ENCODE peak calls at places on chromosomes 5 and 9, in seven cellular contexts. One of them, this sample, is unnamed.

GRCh38 chr5:96873469-96873868 is 2.8 kb upstream of the ERAP2 start:
- DNase-seq in H1: no peak
- DNase-seq in HepG2: no peak
- DNase-seq in K562: no peak
- DNase-seq in GM12892: no peak
- DNase-seq in GM12878: no peak
- DNase-seq in SK-N-SH: no peak
- DNase-seq in this sample: no peak

GRCh38 chr5:7742241-7742656 is 108.7 kb downstream of the CFAP90 start:
- DNase-seq in H1: no peak
- DNase-seq in HepG2: no peak
- DNase-seq in K562: no peak
- DNase-seq in GM12892: no peak
- DNase-seq in GM12878: no peak
- DNase-seq in SK-N-SH: no peak
- DNase-seq in this sample: no peak

GRCh38 chr9:2469681-2470141 is 151.9 kb upstream of the VLDLR start:
- DNase-seq in H1: no peak
- DNase-seq in HepG2: no peak
- DNase-seq in K562: no peak
- DNase-seq in GM12892: no peak
- DNase-seq in GM12878: peak
- DNase-seq in SK-N-SH: peak
- DNase-seq in this sample: no peak

GRCh38 chr9:136544549-136545064 is 1.2 kb downstream of the NOTCH1 start:
- DNase-seq in H1: no peak
- DNase-seq in HepG2: no peak
- DNase-seq in K562: peak
- DNase-seq in GM12892: peak
- DNase-seq in GM12878: no peak
- DNase-seq in SK-N-SH: peak
- DNase-seq in this sample: peak

GRCh38 chr9:114238471-114238870 is 83.1 kb downstream of the COL27A1 start:
- DNase-seq in H1: no peak
- DNase-seq in HepG2: no peak
- DNase-seq in K562: no peak
- DNase-seq in GM12892: no peak
- DNase-seq in GM12878: no peak
- DNase-seq in SK-N-SH: no peak
- DNase-seq in this sample: no peak

GRCh38 chr5:113060410-113061025 is 83.9 kb downstream of the DCP2 start:
- DNase-seq in H1: no peak
- DNase-seq in HepG2: no peak
- DNase-seq in K562: no peak
- DNase-seq in GM12892: no peak
- DNase-seq in GM12878: no peak
- DNase-seq in SK-N-SH: no peak
- DNase-seq in this sample: no peak

GRCh38 chr5:56064984-56065383 is 70.2 kb upstream of the IL6ST start:
- DNase-seq in H1: no peak
- DNase-seq in HepG2: no peak
- DNase-seq in K562: no peak
- DNase-seq in GM12892: no peak
- DNase-seq in GM12878: peak
- DNase-seq in SK-N-SH: no peak
- DNase-seq in this sample: no peak

GRCh38 chr9:130542457-130543228 is 36.7 kb upstream of the FUBP3 start:
- DNase-seq in H1: no peak
- DNase-seq in HepG2: no peak
- DNase-seq in K562: peak
- DNase-seq in GM12892: no peak
- DNase-seq in GM12878: no peak
- DNase-seq in SK-N-SH: no peak
- DNase-seq in this sample: no peak

GRCh38 chr9:112299514-112299913 is 33.9 kb downstream of the PTBP3 start:
- DNase-seq in H1: no peak
- DNase-seq in HepG2: peak
- DNase-seq in K562: no peak
- DNase-seq in GM12892: no peak
- DNase-seq in GM12878: no peak
- DNase-seq in SK-N-SH: no peak
- DNase-seq in this sample: no peak

GRCh38 chr9:73133921-73134407 is 17.7 kb upstream of the ANXA1 start:
- DNase-seq in H1: no peak
- DNase-seq in HepG2: no peak
- DNase-seq in K562: no peak
- DNase-seq in GM12892: no peak
- DNase-seq in GM12878: peak
- DNase-seq in SK-N-SH: no peak
- DNase-seq in this sample: no peak

GRCh38 chr5:165858118-165858517 is 2352.7 kb downstream of the MAT2B start:
- DNase-seq in H1: no peak
- DNase-seq in HepG2: no peak
- DNase-seq in K562: no peak
- DNase-seq in GM12892: no peak
- DNase-seq in GM12878: no peak
- DNase-seq in SK-N-SH: no peak
- DNase-seq in this sample: no peak

GRCh38 chr9:110321055-110321454 is 16.6 kb downstream of the TXNDC8 start:
- DNase-seq in H1: no peak
- DNase-seq in HepG2: no peak
- DNase-seq in K562: no peak
- DNase-seq in GM12892: no peak
- DNase-seq in GM12878: no peak
- DNase-seq in SK-N-SH: no peak
- DNase-seq in this sample: no peak

GRCh38 chr9:72315089-72315509 is 49.9 kb downstream of the ZFAND5 start:
- DNase-seq in H1: no peak
- DNase-seq in HepG2: no peak
- DNase-seq in K562: no peak
- DNase-seq in GM12892: no peak
- DNase-seq in GM12878: no peak
- DNase-seq in SK-N-SH: no peak
- DNase-seq in this sample: no peak

GRCh38 chr9:109801484-109801883 is 21.5 kb downstream of the PALM2AKAP2 start:
- DNase-seq in H1: no peak
- DNase-seq in HepG2: no peak
- DNase-seq in K562: no peak
- DNase-seq in GM12892: no peak
- DNase-seq in GM12878: no peak
- DNase-seq in SK-N-SH: no peak
- DNase-seq in this sample: no peak

GRCh38 chr5:115440782-115441451 is 103.7 kb downstream of the FEM1C start:
- DNase-seq in H1: no peak
- DNase-seq in HepG2: no peak
- DNase-seq in K562: no peak
- DNase-seq in GM12892: no peak
- DNase-seq in GM12878: no peak
- DNase-seq in SK-N-SH: no peak
- DNase-seq in this sample: no peak

GRCh38 chr9:102631559-102631958 is 363.6 kb upstream of the CYLC2 start:
- DNase-seq in H1: no peak
- DNase-seq in HepG2: peak
- DNase-seq in K562: no peak
- DNase-seq in GM12892: no peak
- DNase-seq in GM12878: no peak
- DNase-seq in SK-N-SH: no peak
- DNase-seq in this sample: no peak

GRCh38 chr9:113886933-113887332 is 10.8 kb downstream of the ZNF618 start:
- DNase-seq in H1: peak
- DNase-seq in HepG2: no peak
- DNase-seq in K562: no peak
- DNase-seq in GM12892: no peak
- DNase-seq in GM12878: no peak
- DNase-seq in SK-N-SH: no peak
- DNase-seq in this sample: no peak

GRCh38 chr9:85339337-85339736 is 402.4 kb downstream of the AGTPBP1 start:
- DNase-seq in H1: no peak
- DNase-seq in HepG2: no peak
- DNase-seq in K562: no peak
- DNase-seq in GM12892: no peak
- DNase-seq in GM12878: no peak
- DNase-seq in SK-N-SH: no peak
- DNase-seq in this sample: no peak

GRCh38 chr5:163565931-163566608 is 60.7 kb downstream of the MAT2B start:
- DNase-seq in H1: peak
- DNase-seq in HepG2: peak
- DNase-seq in K562: no peak
- DNase-seq in GM12892: peak
- DNase-seq in GM12878: peak
- DNase-seq in SK-N-SH: no peak
- DNase-seq in this sample: no peak

GRCh38 chr5:88660326-88660946 is 222.5 kb downstream of the MEF2C start:
- DNase-seq in H1: no peak
- DNase-seq in HepG2: no peak
- DNase-seq in K562: no peak
- DNase-seq in GM12892: no peak
- DNase-seq in GM12878: no peak
- DNase-seq in SK-N-SH: no peak
- DNase-seq in this sample: no peak

GRCh38 chr5:33410221-33410620 is 30.5 kb upstream of the TARS1 start:
- DNase-seq in H1: no peak
- DNase-seq in HepG2: no peak
- DNase-seq in K562: no peak
- DNase-seq in GM12892: no peak
- DNase-seq in GM12878: no peak
- DNase-seq in SK-N-SH: no peak
- DNase-seq in this sample: no peak

GRCh38 chr9:91192379-91192775 is 169.3 kb downstream of the AUH start:
- DNase-seq in H1: peak
- DNase-seq in HepG2: peak
- DNase-seq in K562: no peak
- DNase-seq in GM12892: no peak
- DNase-seq in GM12878: no peak
- DNase-seq in SK-N-SH: no peak
- DNase-seq in this sample: no peak

GRCh38 chr9:121863931-121864330 is 212.5 kb downstream of the DAB2IP start:
- DNase-seq in H1: no peak
- DNase-seq in HepG2: no peak
- DNase-seq in K562: no peak
- DNase-seq in GM12892: no peak
- DNase-seq in GM12878: no peak
- DNase-seq in SK-N-SH: no peak
- DNase-seq in this sample: no peak

GRCh38 chr9:121862371-121862970 is 211.0 kb downstream of the DAB2IP start:
- DNase-seq in H1: peak
- DNase-seq in HepG2: no peak
- DNase-seq in K562: no peak
- DNase-seq in GM12892: no peak
- DNase-seq in GM12878: no peak
- DNase-seq in SK-N-SH: no peak
- DNase-seq in this sample: no peak

GRCh38 chr9:121860744-121861143 is 209.3 kb downstream of the DAB2IP start:
- DNase-seq in H1: peak
- DNase-seq in HepG2: no peak
- DNase-seq in K562: no peak
- DNase-seq in GM12892: no peak
- DNase-seq in GM12878: no peak
- DNase-seq in SK-N-SH: no peak
- DNase-seq in this sample: no peak

GRCh38 chr9:121861501-121862180 is 210.2 kb downstream of the DAB2IP start:
- DNase-seq in H1: peak
- DNase-seq in HepG2: peak
- DNase-seq in K562: peak
- DNase-seq in GM12892: no peak
- DNase-seq in GM12878: no peak
- DNase-seq in SK-N-SH: peak
- DNase-seq in this sample: no peak

GRCh38 chr9:121862973-121863372 is 211.5 kb downstream of the DAB2IP start:
- DNase-seq in H1: no peak
- DNase-seq in HepG2: no peak
- DNase-seq in K562: no peak
- DNase-seq in GM12892: no peak
- DNase-seq in GM12878: no peak
- DNase-seq in SK-N-SH: no peak
- DNase-seq in this sample: no peak
- TF ChIP-seq TAF1 in H1: no peak
- TF ChIP-seq TAF1 in HepG2: no peak
- TF ChIP-seq TAF1 in K562: no peak
- TF ChIP-seq TAF1 in GM12892: no peak
- TF ChIP-seq TAF1 in GM12878: no peak
- TF ChIP-seq TAF1 in SK-N-SH: no peak
- TF ChIP-seq TAF1 in this sample: no peak

DNA sequence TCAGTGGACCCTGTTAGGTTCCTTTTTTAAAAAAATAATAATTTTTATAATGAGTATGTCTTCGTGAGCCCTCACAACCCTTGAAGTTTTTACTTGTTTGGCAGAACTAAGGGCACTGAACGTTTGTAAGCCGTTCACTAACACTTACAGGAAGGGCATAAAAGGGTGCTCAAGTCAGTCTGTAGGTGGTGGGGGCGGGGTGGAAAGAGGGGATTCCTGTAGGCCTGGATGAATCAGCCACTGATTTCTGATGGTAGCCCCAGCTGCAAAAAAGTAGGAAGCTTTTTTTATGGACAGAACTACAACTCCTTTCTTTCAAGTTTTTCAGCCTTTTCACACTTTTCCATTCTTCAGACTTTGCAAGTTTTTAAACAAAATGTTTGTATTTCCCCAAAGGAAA is 35.8 kb downstream of the PIK3R1 start:
- DNase-seq in H1: no peak
- DNase-seq in HepG2: no peak
- DNase-seq in K562: no peak
- DNase-seq in GM12892: no peak
- DNase-seq in GM12878: no peak
- DNase-seq in SK-N-SH: no peak
- DNase-seq in this sample: no peak
- TF ChIP-seq TAF1 in H1: no peak
- TF ChIP-seq TAF1 in HepG2: no peak
- TF ChIP-seq TAF1 in K562: no peak
- TF ChIP-seq TAF1 in GM12892: no peak
- TF ChIP-seq TAF1 in GM12878: no peak
- TF ChIP-seq TAF1 in SK-N-SH: no peak
- TF ChIP-seq TAF1 in this sample: no peak

DNA sequence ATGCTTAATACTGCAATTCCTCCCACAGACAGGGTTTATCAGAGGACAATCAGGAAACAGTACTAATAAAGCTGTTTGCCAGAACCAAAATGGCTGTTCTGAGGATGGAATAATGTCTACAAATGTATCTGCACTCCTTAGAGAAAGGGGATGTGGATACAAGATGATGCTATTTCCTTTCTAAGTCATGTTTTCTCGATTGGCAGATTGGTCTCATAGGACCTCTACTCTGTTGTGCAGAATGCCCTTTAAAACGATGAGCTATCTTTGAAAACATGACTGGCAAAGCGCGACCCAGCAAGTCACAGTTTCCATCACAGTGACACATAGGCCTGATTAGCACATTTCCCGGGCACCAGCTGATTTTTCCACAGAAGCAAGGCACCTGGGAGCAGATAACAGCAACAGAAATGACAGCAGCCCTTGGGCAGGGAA is 54.0 kb downstream of the AOPEP start:
- DNase-seq in H1: no peak
- DNase-seq in HepG2: no peak
- DNase-seq in K562: no peak
- DNase-seq in GM12892: no peak
- DNase-seq in GM12878: no peak
- DNase-seq in SK-N-SH: peak
- DNase-seq in this sample: no peak
- TF ChIP-seq TAF1 in H1: no peak
- TF ChIP-seq TAF1 in HepG2: no peak
- TF ChIP-seq TAF1 in K562: no peak
- TF ChIP-seq TAF1 in GM12892: no peak
- TF ChIP-seq TAF1 in GM12878: no peak
- TF ChIP-seq TAF1 in SK-N-SH: no peak
- TF ChIP-seq TAF1 in this sample: no peak

GRCh38 chr9:76216161-76216649 is 178.0 kb downstream of the RFK start:
- DNase-seq in H1: no peak
- DNase-seq in HepG2: no peak
- DNase-seq in K562: no peak
- DNase-seq in GM12892: no peak
- DNase-seq in GM12878: no peak
- DNase-seq in SK-N-SH: no peak
- DNase-seq in this sample: no peak
- TF ChIP-seq TAF1 in H1: no peak
- TF ChIP-seq TAF1 in HepG2: no peak
- TF ChIP-seq TAF1 in K562: no peak
- TF ChIP-seq TAF1 in GM12892: no peak
- TF ChIP-seq TAF1 in GM12878: no peak
- TF ChIP-seq TAF1 in SK-N-SH: no peak
- TF ChIP-seq TAF1 in this sample: no peak

This sample was measured in GM12891.